ENCODE peak calls at places on chromosomes 4 and X, in five cellular contexts. Y is stomach; F is left colon; P is GM12864; R is activated T-cell treated with anti-CD3 and anti-CD28 coated beads, Interleukin-2, amount 50 U/mL, for 24 hours. W is an unnamed sample.

GRCh38 chr4:7151668-7152227 is 40.6 kb upstream of the SORCS2 start:
- DNase-seq in R (no peak), Y (no peak), F (peak), P (no peak), W (no peak)

GRCh38 chr4:8559524-8560264 is 20.5 kb upstream of the GPR78 start:
- DNase-seq in Y (no peak), R (no peak), F (no peak), P (no peak), W (no peak)

GRCh38 chrX:77014655-77015377 is 432.4 kb upstream of the FGF16 start:
- DNase-seq in F (no peak), R (no peak), P (no peak), Y (no peak), W (peak)

GRCh38 chr4:17577660-17578481 is 873 bp downstream of the LAP3 start:
- DNase-seq in Y (peak), F (peak), P (no peak), R (peak), W (peak)

GRCh38 chrX:1591863-1592127 is 391 bp downstream of the AKAP17A start:
- DNase-seq in Y (no peak), P (no peak), R (no peak), F (no peak), W (no peak)

GRCh38 chr4:57037982-57038604 is 59.4 kb downstream of the POLR2B start:
- DNase-seq in F (peak), R (no peak), Y (peak), P (no peak), W (peak)

GRCh38 chr4:186927624-186928023 is 204.0 kb upstream of the FAT1 start:
- DNase-seq in P (no peak), R (no peak), Y (no peak), F (no peak), W (no peak)

GRCh38 chrX:44828008-44828605 is 15.7 kb upstream of the DUSP21 start:
- DNase-seq in Y (no peak), R (no peak), P (no peak), F (no peak), W (no peak)

GRCh38 chrX:53094584-53094908 is 604 bp downstream of the KANTR start:
- DNase-seq in P (no peak), Y (no peak), R (no peak), F (no peak), W (no peak)